ENCODE peak calls at places on chromosomes 4 and X, in nine cellular contexts. T, V, H, F, M, B, G, K and U are unnamed samples.

GRCh38 chr4:6916069-6916586 is 6.5 kb downstream of the TBC1D14 start:
- DNase-seq in T (no peak), V (no peak), H (no peak), F (no peak), M (no peak), B (peak; percentile 56), G (peak; percentile 41), K (peak; percentile 60), U (no peak)

GRCh38 chr4:135418353-135418752 is 1216.8 kb upstream of the PABPC4L start:
- DNase-seq in T (no peak), V (no peak), H (no peak), F (no peak), M (no peak), B (no peak), G (no peak), K (no peak), U (no peak)

GRCh38 chr4:185119927-185120630 is 23.0 kb upstream of the SLC25A4 start:
- DNase-seq in T (no peak), V (no peak), H (no peak), F (peak; percentile 85), M (no peak), B (no peak), G (no peak), K (no peak), U (no peak)

GRCh38 chr4:128720270-128720669 is 89.2 kb upstream of the JADE1 start:
- DNase-seq in T (no peak), V (no peak), H (no peak), F (no peak), M (no peak), B (no peak), G (no peak), K (no peak), U (no peak)

GRCh38 chr4:4344915-4345527 is 41.9 kb upstream of the NSG1 start:
- DNase-seq in T (no peak), V (no peak), H (no peak), F (no peak), M (no peak), B (no peak), G (peak; percentile 40), K (no peak), U (no peak)

GRCh38 chr4:40962551-40963185 is 212.9 kb downstream of the NSUN7 start:
- DNase-seq in T (no peak), V (no peak), H (no peak), F (no peak), M (no peak), B (no peak), G (no peak), K (no peak), U (no peak)

GRCh38 chr4:157978680-157979361 is 194.0 kb downstream of the GASK1B start:
- DNase-seq in T (peak; percentile 26), V (peak; percentile 34), H (no peak), F (peak; percentile 77), M (peak; percentile 52), B (no peak), G (peak; percentile 8), K (no peak), U (peak; percentile 62)

GRCh38 chrX:46831620-46832327 is 5.1 kb upstream of the RP2 start:
- DNase-seq in T (no peak), V (no peak), H (no peak), F (no peak), M (no peak), B (no peak), G (no peak), K (no peak), U (no peak)

GRCh38 chr4:59971952-59972351 is 1228.2 kb upstream of the ADGRL3 start:
- DNase-seq in T (no peak), V (no peak), H (no peak), F (no peak), M (no peak), B (no peak), G (no peak), K (no peak), U (no peak)

GRCh38 chr4:122845760-122846159 is 19.1 kb downstream of the FGF2 start:
- DNase-seq in T (no peak), V (no peak), H (no peak), F (no peak), M (no peak), B (no peak), G (no peak), K (no peak), U (no peak)

GRCh38 chrX:24603191-24603590 is 44.0 kb downstream of the PCYT1B start:
- DNase-seq in T (no peak), V (no peak), H (no peak), F (no peak), M (no peak), B (no peak), G (no peak), K (no peak), U (no peak)

GRCh38 chr4:134126955-134127354 is 74.6 kb downstream of the PABPC4L start:
- DNase-seq in T (no peak), V (no peak), H (no peak), F (no peak), M (no peak), B (no peak), G (no peak), K (no peak), U (no peak)

GRCh38 chr4:337932-338758 is 531 bp downstream of the ZNF141 start:
- DNase-seq in T (peak; percentile 40), V (peak; percentile 49), H (no peak), F (peak; percentile 56), M (peak; percentile 34), B (peak; percentile 76), G (no peak), K (peak; percentile 71), U (peak; percentile 9)

GRCh38 chrX:153766098-153766817 is 2.2 kb downstream of the PLXNB3 start:
- DNase-seq in T (no peak), V (no peak), H (no peak), F (peak; percentile 13), M (no peak), B (peak; percentile 57), G (peak; percentile 11), K (peak; percentile 43), U (no peak)

GRCh38 chr4:118036336-118036735 is 2.0 kb downstream of the NDST3 start:
- DNase-seq in T (no peak), V (no peak), H (no peak), F (no peak), M (no peak), B (no peak), G (no peak), K (no peak), U (no peak)
- H3K4me1 ChIP-seq in T (peaks cover 13% of the 10 kb centered on the region), V (no peaks in the 10 kb centered on the region), H (no peaks in the 10 kb centered on the region), F (no peaks in the 10 kb centered on the region), M (peaks cover 6% of the 10 kb centered on the region), B (peaks cover 13% of the 10 kb centered on the region), G (peaks cover 6% of the 10 kb centered on the region), K (no peaks in the 10 kb centered on the region), U (no peaks in the 10 kb centered on the region)

DNA sequence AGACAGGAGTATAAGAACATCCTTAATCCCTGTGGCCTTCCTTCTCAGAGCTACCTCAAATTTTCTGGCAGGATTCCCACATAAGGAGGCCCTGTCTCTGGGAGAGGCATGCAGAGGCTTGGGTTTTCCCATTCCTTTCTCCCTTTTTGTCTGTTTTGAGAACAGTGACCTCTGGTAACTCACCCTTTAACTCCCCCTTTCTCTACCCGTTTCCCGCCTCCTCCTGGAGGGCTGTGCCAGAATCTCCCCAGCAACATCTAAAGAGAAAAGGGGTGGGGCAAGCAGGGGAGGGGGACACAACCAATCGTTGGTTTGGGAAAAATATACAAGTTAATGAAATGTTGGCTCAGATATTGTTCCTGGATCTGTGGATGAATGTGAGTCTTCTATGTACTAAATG is 303.7 kb upstream of the IRS4 start:
- DNase-seq in T (no peak), V (no peak), H (no peak), F (no peak), M (no peak), B (no peak), G (no peak), K (no peak), U (no peak)
- H3K4me3 ChIP-seq in T (no peak overlapping the region), V (no peak overlapping the region), H (no peak overlapping the region), F (no peak overlapping the region), M (no peak overlapping the region), B (no peak overlapping the region), G (no peak overlapping the region), K (no peak overlapping the region), U (no peak overlapping the region)

GRCh38 chr4:15682340-15682725 is 706 bp downstream of the FAM200B start:
- DNase-seq in T (no peak), V (no peak), H (no peak), F (no peak), M (no peak), B (no peak), G (no peak), K (no peak), U (no peak)

GRCh38 chr4:15681067-15681371 is 608 bp upstream of the FAM200B start:
- DNase-seq in T (no peak), V (no peak), H (no peak), F (no peak), M (no peak), B (no peak), G (no peak), K (no peak), U (no peak)

GRCh38 chr4:15684498-15684897 is 2.9 kb downstream of the FAM200B start:
- DNase-seq in T (no peak), V (no peak), H (no peak), F (no peak), M (no peak), B (no peak), G (no peak), K (no peak), U (no peak)

GRCh38 chr4:15682790-15683495 is 1.3 kb downstream of the FAM200B start:
- DNase-seq in T (no peak), V (no peak), H (no peak), F (no peak), M (no peak), B (no peak), G (no peak), K (no peak), U (no peak)

DNA sequence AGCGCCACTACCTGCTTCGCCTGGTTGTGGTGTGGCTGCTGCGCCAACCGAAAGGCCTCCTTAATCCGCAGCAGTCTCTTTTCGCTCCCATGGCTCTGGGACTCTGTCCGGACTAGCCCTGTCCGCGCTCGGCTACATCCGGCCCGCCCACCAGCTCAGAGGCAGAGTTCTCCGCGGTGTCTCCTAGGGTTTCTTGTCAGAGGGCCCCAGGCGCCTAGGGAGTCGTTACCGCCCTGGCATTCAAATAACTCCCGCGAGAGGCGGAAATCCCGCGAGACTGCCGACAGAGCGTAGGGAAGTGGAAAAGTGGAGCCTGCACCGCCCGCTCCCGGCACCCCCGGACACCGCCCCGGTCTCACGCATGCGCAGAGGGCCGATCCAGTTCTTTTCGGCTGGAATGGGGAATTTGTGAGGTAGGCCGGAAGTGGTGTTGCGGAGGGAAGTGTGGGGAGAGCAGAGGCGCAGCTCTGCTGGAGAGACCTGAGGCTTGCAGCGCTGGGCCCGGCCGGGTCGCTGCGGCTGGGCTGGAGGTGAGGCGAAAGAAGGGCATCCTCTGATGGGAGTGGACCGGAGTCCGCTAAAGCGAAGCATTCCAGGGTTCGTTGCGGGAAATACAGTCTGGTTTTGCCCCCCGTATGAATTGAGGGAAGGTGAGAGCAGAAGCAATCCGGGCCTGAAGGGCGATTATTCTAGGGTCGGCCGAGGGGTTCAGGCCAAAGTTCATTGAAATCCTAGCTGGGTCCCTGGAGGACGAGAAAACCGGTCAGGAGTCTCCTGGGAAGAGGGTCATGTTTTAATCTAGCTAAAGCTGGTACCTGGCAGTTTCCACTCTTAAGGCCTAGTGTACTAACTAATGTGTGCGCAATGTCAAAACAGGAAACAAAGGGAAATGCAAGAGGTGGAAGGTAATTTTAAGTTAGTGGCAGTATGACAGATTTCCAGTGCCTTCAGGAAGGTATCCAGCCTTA is at the start of gene FAM200B:
- DNase-seq in T (peak; percentile 100), V (peak; percentile 99), H (peak; percentile 91), F (peak; percentile 98), M (peak; percentile 99), B (peak; percentile 99), G (peak; percentile 100), K (peak; percentile 99), U (peak; percentile 99)
- H3K4me1 ChIP-seq in T (peaks cover 21% of the 10 kb centered on the region), V (peaks cover 11% of the 10 kb centered on the region), H (peaks cover 15% of the 10 kb centered on the region), F (peaks cover 17% of the 10 kb centered on the region), M (peaks cover 23% of the 10 kb centered on the region), B (peaks cover 34% of the 10 kb centered on the region), G (peaks cover 19% of the 10 kb centered on the region), K (peaks cover 13% of the 10 kb centered on the region), U (no peaks in the 10 kb centered on the region)

GRCh38 chr4:76308548-76308947 is 2.0 kb downstream of the STBD1 start:
- DNase-seq in T (peak; percentile 49), V (no peak), H (peak; percentile 38), F (peak; percentile 94), M (peak; percentile 62), B (no peak), G (no peak), K (no peak), U (no peak)
- H3K4me3 ChIP-seq in T (no peak overlapping the region), V (no peak overlapping the region), H (peak overlapping the region; percentile 86), F (peak overlapping the region; percentile 3), M (no peak overlapping the region), B (no peak overlapping the region), G (no peak overlapping the region), K (no peak overlapping the region), U (no peak overlapping the region)